ENCODE peak calls at places on chromosomes 12 and 14, in nine cellular contexts. Q is cardiac muscle cell; M is SK-N-SH; N is keratinocyte; Z is heart right ventricle; I is WTC11; K is GM13976; U is psoas muscle; B is CD8-positive, alpha-beta T cell. O is an unnamed sample.

GRCh38 chr12:48279096-48279495 is 71.6 kb downstream of the ZNF641 start:
- DNase-seq in K (no peak), M (no peak), Q (no peak), U (no peak), N (no peak), I (no peak), B (no peak), Z (no peak), O (no peak)

GRCh38 chr12:120215766-120216735 is 15.1 kb upstream of the RPLP0 start:
- DNase-seq in B (no peak), Z (no peak), K (no peak), I (no peak), U (no peak), M (no peak), N (no peak), Q (no peak), O (no peak)

GRCh38 chr12:129607293-129607692 is 296.5 kb downstream of the TMEM132D start:
- DNase-seq in U (no peak), Q (peak), N (no peak), M (no peak), B (no peak), Z (no peak), I (no peak), K (no peak), O (no peak)

GRCh38 chr12:77382096-77382742 is 316.9 kb upstream of the E2F7 start:
- DNase-seq in N (no peak), U (no peak), B (no peak), K (no peak), Z (no peak), M (no peak), Q (no peak), I (no peak), O (no peak)

GRCh38 chr14:33061667-33062325 is 123.1 kb downstream of the NPAS3 start:
- DNase-seq in M (no peak), N (no peak), K (no peak), U (no peak), Q (no peak), Z (no peak), B (no peak), I (peak), O (no peak)

GRCh38 chr12:109462868-109463692 is 14.0 kb downstream of the KCTD10 start:
- DNase-seq in Z (peak), N (no peak), B (no peak), M (peak), K (no peak), Q (peak), I (peak), U (peak), O (peak)

GRCh38 chr14:36519431-36520321 is at the start of gene NKX2-1:
- DNase-seq in N (no peak), Q (no peak), U (no peak), Z (no peak), M (peak), B (no peak), I (peak), K (peak), O (no peak)

GRCh38 chr12:100279612-100280244 is 12.8 kb downstream of the SCYL2 start:
- DNase-seq in N (no peak), Z (no peak), I (no peak), M (no peak), B (no peak), K (no peak), U (no peak), Q (peak), O (no peak)

DNA sequence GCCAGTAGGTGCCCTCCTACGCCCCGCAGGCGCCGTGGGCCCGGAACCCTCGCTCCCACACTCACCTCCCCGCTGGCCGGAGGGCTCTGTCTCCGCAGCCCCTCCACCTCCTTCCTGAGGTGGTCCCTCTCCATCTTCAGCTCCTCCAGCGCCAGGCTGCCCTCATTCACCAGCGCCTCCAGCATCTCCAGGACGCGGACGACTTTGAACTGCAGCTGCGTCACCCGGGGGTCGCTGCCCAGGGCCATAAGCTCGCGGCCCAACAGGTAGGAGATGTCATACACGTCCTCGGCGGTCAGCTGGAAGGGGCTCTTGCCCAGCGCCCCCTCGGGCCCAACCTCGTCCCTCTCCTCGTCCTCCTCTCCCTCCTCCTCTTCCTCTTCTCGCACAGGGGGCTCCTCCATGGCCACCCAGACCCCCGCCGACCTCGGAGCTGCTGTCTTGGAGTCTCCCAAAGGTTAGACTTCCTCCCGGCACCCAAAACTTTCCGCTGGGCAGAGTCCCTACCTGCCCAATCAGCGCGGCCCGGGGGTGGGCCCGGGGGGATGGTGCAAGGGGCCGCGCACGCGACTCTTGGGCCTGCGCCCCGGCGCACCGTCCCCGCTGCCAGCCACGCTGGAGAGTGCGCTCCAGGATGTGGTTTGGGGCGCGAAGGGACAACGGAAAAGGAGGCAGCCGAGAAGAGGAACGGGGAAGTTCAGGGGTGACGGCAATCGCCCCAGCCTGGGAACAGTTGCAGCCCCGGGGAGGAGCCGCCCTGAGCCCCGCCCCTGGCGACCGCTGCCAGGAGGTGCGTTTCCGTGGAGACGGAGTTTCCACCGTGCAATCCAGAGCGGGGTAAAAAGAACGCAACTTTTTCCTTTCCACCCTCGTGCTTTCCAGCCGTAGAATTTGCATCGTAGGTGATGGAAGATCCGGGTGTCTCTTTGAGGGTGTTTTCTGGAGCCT is at the start of gene RILPL2:
- DNase-seq in K (peak), M (peak), B (peak), I (peak), Z (peak), U (peak), Q (peak), N (peak), O (peak)
- TF ChIP-seq CTCF in K (no peak), M (no peak), B (no peak), I (no peak), Z (no peak), U (no peak), Q (no peak), N (no peak), O (no peak)

GRCh38 chr14:74843653-74844052 is 32.3 kb downstream of the PROX2 start:
- DNase-seq in U (no peak), N (no peak), Z (no peak), Q (no peak), I (no peak), K (no peak), M (peak), B (no peak), O (peak)
- TF ChIP-seq CTCF in U (no peak), N (no peak), Z (no peak), Q (no peak), I (no peak), K (no peak), M (peak), B (no peak), O (no peak)

DNA sequence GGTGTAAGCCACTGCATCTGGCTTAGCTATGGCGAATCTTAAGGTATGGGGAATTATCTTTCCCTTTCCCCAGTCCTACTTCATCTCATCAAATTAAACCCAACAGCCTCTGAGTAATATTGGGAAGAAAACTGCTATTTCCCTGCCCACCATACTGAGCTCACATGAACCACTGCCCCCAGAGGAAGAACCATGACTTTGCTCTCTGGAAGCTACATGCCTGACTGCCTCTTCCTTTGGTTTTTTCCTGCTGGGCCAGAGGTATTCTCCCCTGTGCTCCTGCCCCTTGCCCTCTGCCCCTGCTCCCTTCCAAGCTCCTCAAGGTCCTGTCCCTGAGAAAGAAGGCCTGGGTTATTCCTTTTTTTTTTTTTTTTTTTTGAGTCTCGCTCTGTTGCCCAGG is 15.2 kb downstream of the RILPL2 start:
- DNase-seq in U (no peak), N (no peak), B (no peak), K (no peak), Z (no peak), I (no peak), Q (no peak), M (no peak), O (no peak)
- TF ChIP-seq CTCF in U (no peak), N (no peak), B (no peak), K (no peak), Z (no peak), I (no peak), Q (no peak), M (no peak), O (no peak)

GRCh38 chr14:47872588-47872987 is 197.2 kb upstream of the MDGA2 start:
- DNase-seq in B (no peak), N (no peak), M (no peak), K (no peak), I (no peak), Q (no peak), U (no peak), Z (no peak), O (no peak)
- TF ChIP-seq CTCF in B (no peak), N (no peak), M (no peak), K (no peak), I (no peak), Q (no peak), U (no peak), Z (no peak), O (no peak)

GRCh38 chr14:61077437-61077836 is 96.4 kb downstream of the SLC38A6 start:
- DNase-seq in B (no peak), N (no peak), Q (no peak), M (no peak), K (no peak), Z (no peak), U (no peak), I (no peak), O (no peak)

GRCh38 chr14:61076531-61076930 is 95.5 kb downstream of the SLC38A6 start:
- DNase-seq in K (no peak), Q (no peak), M (no peak), U (no peak), N (no peak), Z (no peak), I (no peak), B (no peak), O (no peak)

GRCh38 chr14:61074852-61075251 is 93.8 kb downstream of the SLC38A6 start:
- DNase-seq in I (no peak), B (no peak), U (no peak), K (no peak), N (no peak), Q (no peak), M (no peak), Z (no peak), O (no peak)

GRCh38 chr14:61077946-61078738 is 97.1 kb downstream of the SLC38A6 start:
- DNase-seq in K (no peak), I (no peak), B (no peak), U (no peak), Q (no peak), Z (no peak), N (peak), M (no peak), O (no peak)

GRCh38 chr14:61080591-61081010 is 99.6 kb downstream of the SLC38A6 start:
- DNase-seq in U (no peak), Z (no peak), I (no peak), M (no peak), N (no peak), K (peak), B (no peak), Q (no peak), O (no peak)
- TF ChIP-seq CTCF in U (no peak), Z (no peak), I (no peak), M (no peak), N (no peak), K (no peak), B (no peak), Q (no peak), O (no peak)

O was measured in tibial nerve.